ENCODE peak calls at places on chromosomes 3 and 15, in six cellular contexts. T, P, I, D, W and U are unnamed samples.

GRCh38 chr3:12854550-12854949 is 13.2 kb upstream of the RPL32 start:
- DNase-seq in I (no peak), T (no peak), D (no peak), W (no peak), P (no peak), U (no peak)

GRCh38 chr3:64454179-64454578 is 228.9 kb upstream of the PRICKLE2 start:
- DNase-seq in D (no peak), T (no peak), P (no peak), I (no peak), W (no peak), U (peak)

GRCh38 chr3:42769477-42770131 is 3.4 kb downstream of the CCDC13 start:
- DNase-seq in D (no peak), W (no peak), I (no peak), P (no peak), T (no peak), U (no peak)

GRCh38 chr15:72859023-72859756 is 75.6 kb upstream of the ADPGK start:
- DNase-seq in P (no peak), W (no peak), D (no peak), T (no peak), I (no peak), U (no peak)

GRCh38 chr3:30894521-30895289 is at the start of gene GADL1:
- DNase-seq in P (no peak), T (peak), W (peak), D (peak), I (no peak), U (peak)

GRCh38 chr15:30042556-30042955 is 40.2 kb upstream of the GOLGA8J start:
- DNase-seq in T (no peak), P (no peak), I (no peak), D (no peak), W (no peak), U (peak)

GRCh38 chr15:55253580-55253979 is 36.0 kb downstream of the RAB27A start:
- DNase-seq in I (no peak), T (no peak), D (no peak), P (no peak), W (no peak), U (peak)

GRCh38 chr3:29324180-29324651 is 43.3 kb downstream of the RBMS3 start:
- DNase-seq in T (peak), P (no peak), D (no peak), I (peak), W (no peak), U (peak)

GRCh38 chr3:148329481-148330220 is 368.1 kb upstream of the AGTR1 start:
- DNase-seq in T (no peak), I (no peak), W (no peak), D (no peak), P (no peak), U (peak)

GRCh38 chr3:179020112-179020511 is 51.5 kb downstream of the ZMAT3 start:
- DNase-seq in W (no peak), T (no peak), P (no peak), D (no peak), I (no peak), U (no peak)

GRCh38 chr3:190514163-190515153 is 573 bp downstream of the IL1RAP start:
- DNase-seq in P (peak), W (peak), D (no peak), T (peak), I (no peak), U (peak)

GRCh38 chr15:40915679-40916078 is 13.5 kb upstream of the DLL4 start:
- DNase-seq in W (no peak), I (no peak), P (no peak), T (no peak), D (no peak), U (no peak)

GRCh38 chr15:80891006-80891405 is 98.6 kb downstream of the MESD start:
- DNase-seq in P (no peak), W (no peak), D (no peak), T (no peak), I (no peak), U (no peak)

GRCh38 chr3:42526616-42527367 is 24.3 kb downstream of the VIPR1 start:
- DNase-seq in T (no peak), W (no peak), D (peak), P (no peak), I (no peak), U (no peak)

GRCh38 chr15:93803406-93803805 is 428.0 kb upstream of the MCTP2 start:
- DNase-seq in D (no peak), T (no peak), P (no peak), W (peak), I (no peak), U (no peak)

GRCh38 chr3:16280671-16281070 is 15.7 kb downstream of the OXNAD1 start:
- DNase-seq in P (no peak), W (no peak), D (no peak), T (no peak), I (no peak), U (no peak)

GRCh38 chr15:95887666-95888480 is 442.6 kb upstream of the NR2F2 start:
- DNase-seq in I (no peak), D (no peak), W (no peak), P (no peak), T (no peak), U (peak)

GRCh38 chr3:192207239-192207638 is 520.1 kb downstream of the FGF12 start:
- DNase-seq in P (no peak), T (no peak), I (no peak), W (no peak), D (no peak), U (no peak)

GRCh38 chr3:57582470-57583168 is 14.5 kb downstream of the ARF4 start:
- DNase-seq in W (peak), T (no peak), D (no peak), I (no peak), P (no peak), U (no peak)

GRCh38 chr15:81572190-81572589 is 198.2 kb upstream of the TMC3 start:
- DNase-seq in P (no peak), W (no peak), T (no peak), D (no peak), I (no peak), U (no peak)

GRCh38 chr3:177823701-177824189 is 626.5 kb upstream of the TBL1XR1 start:
- DNase-seq in I (no peak), T (peak), D (no peak), P (no peak), W (no peak), U (no peak)

GRCh38 chr15:96356494-96357455 is 26.3 kb downstream of the NR2F2 start:
- DNase-seq in T (peak), I (peak), W (peak), P (peak), D (peak), U (peak)

GRCh38 chr15:60973637-60974415 is 255.3 kb downstream of the RORA start:
- DNase-seq in I (no peak), D (no peak), W (no peak), T (no peak), P (no peak), U (peak)

GRCh38 chr3:193987186-193987585 is 148.8 kb upstream of the HES1 start:
- DNase-seq in I (no peak), D (no peak), P (no peak), T (no peak), W (peak), U (no peak)

GRCh38 chr3:29026959-29027358 is 253.9 kb upstream of the RBMS3 start:
- DNase-seq in W (no peak), P (no peak), T (no peak), I (peak), D (no peak), U (peak)

GRCh38 chr3:44892689-44893088 is 18.3 kb downstream of the TGM4 start:
- DNase-seq in P (no peak), W (no peak), T (no peak), I (no peak), D (no peak), U (peak)

GRCh38 chr3:44890258-44890657 is 15.8 kb downstream of the TGM4 start:
- DNase-seq in P (no peak), I (no peak), D (no peak), T (no peak), W (no peak), U (peak)

GRCh38 chr3:44894485-44894884 is 20.1 kb downstream of the TGM4 start:
- DNase-seq in D (no peak), W (no peak), T (no peak), I (no peak), P (no peak), U (peak)

GRCh38 chr3:44890852-44891251 is 16.4 kb downstream of the TGM4 start:
- DNase-seq in I (no peak), P (no peak), W (no peak), D (no peak), T (no peak), U (no peak)

DNA sequence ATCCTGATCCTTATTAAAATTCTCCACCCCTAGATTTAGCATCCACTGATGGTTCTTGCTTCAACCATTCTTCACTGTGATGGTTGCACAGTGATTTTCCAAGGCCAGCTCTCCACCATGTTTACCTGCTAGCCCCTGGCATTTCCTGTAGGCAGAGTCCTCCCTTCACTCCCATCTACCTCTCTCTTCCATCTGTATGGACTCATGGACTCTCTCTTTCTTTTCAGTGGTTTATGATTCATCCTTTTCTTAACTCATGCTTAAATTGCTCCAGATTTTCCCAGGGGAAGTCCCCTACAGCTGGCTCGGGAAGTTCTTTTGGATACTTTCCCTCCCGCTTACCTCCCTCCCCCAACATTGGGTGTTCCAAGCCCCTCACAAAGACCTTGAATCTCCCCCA is 18.7 kb downstream of the TGM4 start:
- DNase-seq in W (no peak), T (no peak), I (no peak), D (no peak), P (no peak), U (peak)
- TF ChIP-seq SMC3 in W (no peak), T (no peak), I (no peak), D (no peak), P (no peak), U (no peak)

DNA sequence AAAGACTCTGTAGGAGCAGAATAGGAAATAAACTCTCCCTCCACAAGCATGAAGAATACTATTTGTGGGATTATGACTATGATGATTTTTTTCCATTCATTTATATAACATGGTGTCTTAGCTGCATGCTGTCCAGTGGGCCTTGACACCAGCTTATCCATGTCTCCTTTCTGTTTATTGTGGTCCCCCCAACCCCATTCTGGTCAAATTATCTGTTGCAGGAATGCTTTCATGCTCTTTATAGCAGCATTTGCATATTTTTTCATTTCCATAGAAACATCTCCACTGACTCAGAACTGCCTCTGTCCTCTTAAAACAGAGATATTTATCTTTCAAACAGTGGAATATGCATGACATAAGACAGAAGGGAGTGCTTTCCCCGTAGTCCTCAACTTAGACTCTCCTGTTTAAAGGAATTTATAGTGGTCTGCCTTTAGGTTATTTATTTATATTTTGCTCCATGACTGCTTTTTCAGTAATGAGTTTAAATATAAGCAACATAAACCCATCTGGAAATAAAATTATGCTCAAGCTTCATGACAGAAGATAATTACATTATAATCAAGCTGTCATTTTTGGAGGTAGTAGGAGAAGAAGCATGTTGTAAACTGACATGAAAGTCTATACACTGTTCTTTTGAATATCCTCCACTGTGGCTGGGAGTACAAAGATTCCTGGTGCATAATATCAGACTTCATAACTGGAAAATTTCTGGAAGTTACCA is 179.5 kb upstream of the CD96 start:
- DNase-seq in I (no peak), D (no peak), T (no peak), P (no peak), W (no peak), U (no peak)
- TF ChIP-seq SMC3 in I (no peak), D (no peak), T (no peak), P (no peak), W (no peak), U (no peak)

GRCh38 chr15:101022876-101023275 is 103.7 kb downstream of the LRRK1 start:
- DNase-seq in D (no peak), W (no peak), T (no peak), P (no peak), I (no peak), U (no peak)

GRCh38 chr15:101020945-101021344 is 101.8 kb downstream of the LRRK1 start:
- DNase-seq in T (no peak), P (no peak), I (no peak), D (no peak), W (no peak), U (no peak)

GRCh38 chr15:101023501-101024110 is 104.4 kb downstream of the LRRK1 start:
- DNase-seq in I (no peak), D (no peak), W (no peak), P (no peak), T (no peak), U (no peak)

GRCh38 chr15:101020451-101020850 is 101.3 kb downstream of the LRRK1 start:
- DNase-seq in T (no peak), D (no peak), W (no peak), I (no peak), P (no peak), U (no peak)

DNA sequence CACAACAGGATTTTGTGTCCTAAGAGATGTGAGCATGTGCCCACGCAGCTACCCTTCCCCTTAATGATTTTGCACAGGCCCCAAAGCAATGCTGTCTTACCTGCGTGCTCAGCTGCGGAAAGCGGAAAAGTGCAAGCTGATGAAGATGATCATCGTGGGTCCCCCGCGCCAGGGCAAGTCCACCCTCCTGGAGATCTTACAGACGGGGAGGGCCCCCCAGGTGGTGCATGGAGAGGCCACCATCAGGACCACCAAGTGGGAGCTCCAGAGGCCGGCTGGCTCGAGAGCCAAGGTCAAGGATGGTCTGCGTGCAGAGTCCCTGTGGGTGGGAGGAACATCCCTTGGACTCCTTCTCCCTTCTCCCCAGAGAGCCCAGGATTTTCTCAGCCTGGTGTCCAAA is 103.1 kb downstream of the LRRK1 start:
- DNase-seq in W (no peak), T (no peak), I (no peak), D (no peak), P (no peak), U (no peak)
- TF ChIP-seq SMC3 in W (no peak), T (no peak), I (no peak), D (no peak), P (no peak), U (no peak)

DNA sequence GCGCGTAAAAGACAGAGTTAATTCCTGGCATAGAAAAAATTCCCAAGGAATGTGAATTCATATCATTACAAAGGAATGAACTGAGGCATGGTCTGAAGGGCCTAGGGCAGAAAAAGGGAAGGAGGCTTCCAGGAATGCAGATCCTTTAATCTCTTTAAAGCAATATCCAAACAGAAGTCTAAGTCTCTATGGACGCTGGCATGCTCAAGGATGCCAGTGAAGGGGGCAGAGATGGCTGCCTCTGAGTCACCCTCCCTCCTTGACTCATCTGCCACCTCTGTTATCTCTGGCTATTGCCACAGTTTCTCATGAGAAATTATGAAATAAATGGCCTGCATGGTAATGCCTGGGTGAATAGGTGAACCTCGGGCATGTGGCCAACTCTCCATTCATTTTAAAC is 96.3 kb upstream of the BCL6 start:
- DNase-seq in I (no peak), D (no peak), W (no peak), T (peak), P (no peak), U (peak)
- TF ChIP-seq SMC3 in I (no peak), D (no peak), W (no peak), T (no peak), P (no peak), U (no peak)

GRCh38 chr3:170043506-170043905 is 5.7 kb downstream of the GPR160 start:
- DNase-seq in W (peak), I (no peak), T (no peak), D (no peak), P (no peak), U (no peak)

GRCh38 chr3:170040283-170040907 is 2.6 kb downstream of the GPR160 start:
- DNase-seq in T (no peak), W (no peak), I (no peak), D (no peak), P (no peak), U (no peak)

GRCh38 chr3:170038434-170039110 is 777 bp downstream of the GPR160 start:
- DNase-seq in I (no peak), T (no peak), W (no peak), D (no peak), P (no peak), U (no peak)

GRCh38 chr3:170033489-170033888 is 4.3 kb upstream of the GPR160 start:
- DNase-seq in D (no peak), I (no peak), W (no peak), P (no peak), T (no peak), U (no peak)

GRCh38 chr3:170037463-170038433 is at the start of gene GPR160:
- DNase-seq in T (peak), D (peak), I (no peak), P (peak), W (peak), U (peak)
- TF ChIP-seq SMC3 in T (peak), D (peak), I (peak), P (no peak), W (peak), U (peak)

GRCh38 chr3:131596884-131597283 is 94.1 kb upstream of the MRPL3 start:
- DNase-seq in I (no peak), T (no peak), D (no peak), P (no peak), W (no peak), U (no peak)
- TF ChIP-seq SMC3 in I (no peak), T (no peak), D (no peak), P (no peak), W (no peak), U (no peak)

GRCh38 chr3:27500051-27500450 is 15.9 kb upstream of the SLC4A7 start:
- DNase-seq in W (no peak), D (no peak), P (no peak), I (no peak), T (no peak), U (no peak)
- TF ChIP-seq SMC3 in W (no peak), D (no peak), P (no peak), I (no peak), T (no peak), U (no peak)

GRCh38 chr3:10459954-10460754 is 45.2 kb downstream of the ATP2B2 start:
- DNase-seq in D (peak), I (no peak), T (peak), W (no peak), P (peak), U (peak)

GRCh38 chr3:10463191-10464067 is 42.0 kb downstream of the ATP2B2 start:
- DNase-seq in I (no peak), T (no peak), P (no peak), D (no peak), W (peak), U (no peak)

GRCh38 chr3:10464068-10464434 is 41.3 kb downstream of the ATP2B2 start:
- DNase-seq in P (no peak), W (no peak), D (no peak), T (no peak), I (no peak), U (no peak)

GRCh38 chr3:10462641-10463040 is 42.7 kb downstream of the ATP2B2 start:
- DNase-seq in W (no peak), T (no peak), P (no peak), D (no peak), I (no peak), U (no peak)

DNA sequence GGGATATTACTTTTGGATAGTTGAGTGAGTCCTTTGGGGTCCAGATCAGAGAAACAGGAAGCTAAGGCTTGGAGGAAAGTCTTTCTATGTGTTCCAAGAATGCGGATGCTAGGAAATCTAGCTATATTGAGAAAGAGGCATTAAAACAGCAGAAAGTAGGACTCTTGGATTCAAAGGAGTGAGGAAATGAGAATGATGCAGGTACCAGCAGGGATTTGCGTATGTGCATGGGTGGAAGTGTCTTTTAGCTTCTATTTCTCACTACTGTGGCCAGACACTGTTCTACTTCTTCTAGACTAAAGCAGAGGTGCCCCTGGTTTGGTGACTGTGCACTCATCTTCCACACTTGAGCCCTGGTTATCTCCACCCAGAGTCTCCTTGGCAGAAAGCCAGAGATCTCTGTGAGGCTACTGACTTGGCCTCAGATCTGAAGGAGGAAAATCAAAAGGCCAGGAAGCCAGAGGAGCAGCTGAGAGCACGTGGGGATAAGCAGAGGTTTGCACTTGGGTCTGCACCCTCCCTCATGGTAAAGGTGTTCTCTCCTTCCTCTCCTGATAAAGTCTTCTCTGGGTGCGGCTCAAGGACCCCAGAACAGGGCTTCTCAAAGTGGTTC is 44.3 kb downstream of the ATP2B2 start:
- DNase-seq in D (no peak), W (no peak), I (no peak), P (no peak), T (no peak), U (no peak)
- TF ChIP-seq SMC3 in D (no peak), W (no peak), I (no peak), P (no peak), T (no peak), U (no peak)